ENCODE peak calls at places on chromosomes 5 and 9, in five cellular contexts. F, J, V, O and S are unnamed samples.

GRCh38 chr9:76452839-76453238 is 6.1 kb upstream of the GCNT1 start:
- DNase-seq in F (no peak), J (no peak), V (no peak), O (no peak), S (no peak)

GRCh38 chr9:28882528-28882927 is 1309.2 kb upstream of the C9orf72 start:
- DNase-seq in F (no peak), J (no peak), V (no peak), O (no peak), S (no peak)

GRCh38 chr9:104279535-104280215 is 185.6 kb downstream of the SMC2 start:
- DNase-seq in F (no peak), J (peak), V (no peak), O (peak), S (peak)

GRCh38 chr9:93904649-93905472 is 50.3 kb downstream of the BARX1 start:
- DNase-seq in F (no peak), J (no peak), V (no peak), O (no peak), S (no peak)

GRCh38 chr9:6413365-6414263 is 615 bp downstream of the UHRF2 start:
- DNase-seq in F (peak), J (peak), V (no peak), O (no peak), S (peak)

GRCh38 chr5:134086943-134087305 is 27.6 kb upstream of the TCF7 start:
- DNase-seq in F (no peak), J (no peak), V (no peak), O (no peak), S (no peak)

GRCh38 chr5:149419532-149420485 is 40.7 kb upstream of the IL17B start:
- DNase-seq in F (no peak), J (no peak), V (peak), O (peak), S (no peak)

GRCh38 chr9:13213998-13214397 is 65.5 kb downstream of the MPDZ start:
- DNase-seq in F (no peak), J (no peak), V (no peak), O (no peak), S (no peak)

GRCh38 chr5:50653946-50654345 is 12.5 kb upstream of the PARP8 start:
- DNase-seq in F (no peak), J (no peak), V (no peak), O (no peak), S (no peak)

GRCh38 chr9:100216178-100216787 is 117.2 kb downstream of the INVS start:
- DNase-seq in F (peak), J (peak), V (no peak), O (peak), S (peak)

GRCh38 chr9:137462396-137463193 is 3.5 kb upstream of the NSMF start:
- DNase-seq in F (peak), J (no peak), V (no peak), O (no peak), S (no peak)

GRCh38 chr9:2228132-2228531 is 213.0 kb downstream of the SMARCA2 start:
- DNase-seq in F (peak), J (no peak), V (no peak), O (peak), S (no peak)

GRCh38 chr9:99013550-99013949 is 69.8 kb downstream of the COL15A1 start:
- DNase-seq in F (no peak), J (no peak), V (no peak), O (no peak), S (no peak)

GRCh38 chr9:101468116-101468515 is 32.5 kb upstream of the ALDOB start:
- DNase-seq in F (peak), J (no peak), V (no peak), O (no peak), S (no peak)

GRCh38 chr9:108783318-108784127 is 72.3 kb downstream of the ACTL7B start:
- DNase-seq in F (no peak), J (no peak), V (no peak), O (no peak), S (no peak)

GRCh38 chr5:57551974-57552537 is 69.4 kb upstream of the ACTBL2 start:
- DNase-seq in F (no peak), J (no peak), V (no peak), O (no peak), S (no peak)

DNA sequence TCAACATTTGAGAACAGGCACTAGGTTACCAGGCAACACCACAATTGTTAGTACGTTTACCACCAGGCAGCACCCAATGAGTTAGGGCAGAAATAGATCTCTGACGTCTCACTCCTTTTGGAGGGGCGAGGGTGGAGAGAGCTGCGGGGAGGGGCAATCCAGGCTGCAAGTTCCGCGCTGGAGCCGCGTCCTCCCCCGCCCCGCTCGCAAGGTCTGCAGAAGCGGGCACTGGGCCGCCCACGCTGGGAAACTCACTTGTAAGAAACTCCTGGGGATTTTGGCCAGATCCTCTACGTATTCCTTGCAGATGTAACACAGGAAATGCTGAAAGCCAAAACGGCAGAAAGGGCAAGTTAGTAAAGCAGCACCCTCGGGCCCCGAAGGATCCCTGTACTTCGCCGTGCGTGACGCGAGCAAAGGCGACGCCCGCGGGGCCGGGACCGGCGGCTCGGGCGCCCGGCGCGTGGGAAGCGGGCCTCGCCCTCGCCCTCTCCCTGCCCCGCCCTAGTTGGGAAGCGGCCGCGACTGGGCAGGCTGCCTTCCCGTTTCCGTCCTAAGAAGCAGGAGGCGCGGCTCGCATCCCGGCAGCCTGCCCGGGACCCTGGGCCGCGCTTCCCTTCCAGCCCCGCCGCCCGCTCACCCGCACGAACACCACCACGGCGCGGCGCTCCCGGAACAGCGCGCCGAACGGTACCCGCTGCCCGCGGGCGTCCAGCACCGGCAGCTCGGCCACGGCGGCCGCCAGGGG is 493 bp downstream of the PRXL2C start:
- DNase-seq in F (peak), J (peak), V (peak), O (peak), S (peak)
- H3K4me3 ChIP-seq in F (peak), J (peak), V (peak), O (peak), S (peak)

GRCh38 chr5:948472-949274 is 56.0 kb downstream of the TRIP13 start:
- DNase-seq in F (no peak), J (no peak), V (no peak), O (no peak), S (no peak)

GRCh38 chr5:949275-949543 is 56.5 kb downstream of the TRIP13 start:
- DNase-seq in F (no peak), J (no peak), V (no peak), O (no peak), S (no peak)

GRCh38 chr5:945691-946541 is 53.2 kb downstream of the TRIP13 start:
- DNase-seq in F (no peak), J (peak), V (no peak), O (no peak), S (no peak)

GRCh38 chr5:946720-947625 is 54.3 kb downstream of the TRIP13 start:
- DNase-seq in F (no peak), J (no peak), V (no peak), O (no peak), S (no peak)

GRCh38 chr5:947626-948471 is 55.2 kb downstream of the TRIP13 start:
- DNase-seq in F (no peak), J (no peak), V (no peak), O (no peak), S (peak)
- TF ChIP-seq CTCF in F (peak), J (no peak), V (no peak), O (no peak), S (peak)

GRCh38 chr9:34446468-34446891 is 11.9 kb downstream of the FAM219A start:
- DNase-seq in F (no peak), J (no peak), V (no peak), O (no peak), S (no peak)

GRCh38 chr9:34442770-34443169 is 15.6 kb downstream of the FAM219A start:
- DNase-seq in F (no peak), J (no peak), V (no peak), O (no peak), S (no peak)

GRCh38 chr9:34443976-34444375 is 14.4 kb downstream of the FAM219A start:
- DNase-seq in F (no peak), J (no peak), V (no peak), O (no peak), S (no peak)

DNA sequence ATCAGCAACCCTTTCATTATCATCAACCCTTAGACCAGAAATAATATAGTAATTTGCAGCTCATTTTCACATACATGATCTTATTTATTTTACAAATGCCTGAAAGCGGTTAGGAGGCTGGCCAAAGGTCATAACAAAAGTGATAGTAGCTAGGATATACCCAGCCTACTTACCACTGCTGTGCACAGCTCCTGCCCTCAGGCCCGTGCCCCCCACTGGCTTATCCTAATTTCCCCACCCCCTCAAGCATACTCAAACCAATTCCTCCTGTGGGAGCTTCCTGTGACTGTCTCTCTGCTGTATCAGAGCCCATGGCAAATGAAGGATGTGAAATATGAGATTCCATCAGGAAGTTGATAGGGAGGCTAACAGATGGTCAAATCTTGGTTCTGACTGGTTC is 14.8 kb downstream of the FAM219A start:
- DNase-seq in F (no peak), J (no peak), V (no peak), O (no peak), S (no peak)
- H3K4me3 ChIP-seq in F (no peak), J (no peak), V (no peak), O (no peak), S (no peak)

DNA sequence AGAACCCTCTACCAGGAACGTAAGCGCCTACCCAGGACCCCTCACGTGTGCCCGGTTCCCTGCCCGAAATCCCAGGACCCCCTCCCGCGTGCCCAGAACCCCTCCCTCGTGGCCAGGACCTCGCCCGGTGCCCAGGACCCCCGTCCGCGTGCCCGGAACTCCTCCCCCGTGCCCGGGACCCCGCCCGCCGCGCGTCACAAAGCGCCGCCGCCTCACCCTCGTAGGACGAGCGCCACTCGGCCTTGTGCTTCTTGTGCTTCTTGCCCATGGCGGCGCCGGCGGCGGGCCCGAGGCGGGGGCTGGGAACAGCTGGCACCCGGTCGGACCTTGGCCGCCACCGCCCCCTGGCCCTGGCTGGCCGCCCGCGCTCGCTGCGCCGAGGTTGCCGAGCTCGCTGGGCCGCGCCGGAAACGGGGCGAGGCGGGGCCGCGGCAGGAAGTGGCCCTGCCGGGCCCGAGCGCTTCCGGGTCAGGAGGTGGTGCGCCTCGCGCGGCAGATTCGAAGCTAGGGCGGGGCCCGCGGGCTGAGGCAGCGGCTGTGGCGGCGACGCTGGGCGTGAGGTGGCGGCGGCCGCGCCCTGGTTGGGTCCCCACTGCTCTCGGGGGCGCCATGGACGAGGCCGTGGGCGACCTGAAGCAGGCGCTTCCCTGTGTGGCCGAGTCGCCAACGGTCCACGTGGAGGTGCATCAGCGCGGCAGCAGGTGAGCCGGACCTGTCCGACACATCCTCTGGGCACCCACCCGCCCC is at the start of the genes BRD9 and TRIP13:
- DNase-seq in F (peak), J (peak), V (peak), O (peak), S (peak)
- TF ChIP-seq CTCF in F (no peak), J (no peak), V (peak), O (no peak), S (no peak)

GRCh38 chr5:172868436-172868923 is 34.4 kb downstream of the ERGIC1 start:
- DNase-seq in F (no peak), J (peak), V (no peak), O (peak), S (peak)

GRCh38 chr5:172867761-172868435 is 33.8 kb downstream of the ERGIC1 start:
- DNase-seq in F (no peak), J (no peak), V (no peak), O (no peak), S (no peak)

GRCh38 chr5:172870261-172870806 is 36.3 kb downstream of the ERGIC1 start:
- DNase-seq in F (no peak), J (peak), V (no peak), O (peak), S (peak)

GRCh38 chr5:172869734-172870133 is 35.7 kb downstream of the ERGIC1 start:
- DNase-seq in F (no peak), J (no peak), V (no peak), O (peak), S (no peak)

GRCh38 chr5:172868924-172869565 is 35.0 kb downstream of the ERGIC1 start:
- DNase-seq in F (peak), J (peak), V (peak), O (peak), S (peak)
- H3K4me3 ChIP-seq in F (no peak), J (no peak), V (peak), O (no peak), S (no peak)

DNA sequence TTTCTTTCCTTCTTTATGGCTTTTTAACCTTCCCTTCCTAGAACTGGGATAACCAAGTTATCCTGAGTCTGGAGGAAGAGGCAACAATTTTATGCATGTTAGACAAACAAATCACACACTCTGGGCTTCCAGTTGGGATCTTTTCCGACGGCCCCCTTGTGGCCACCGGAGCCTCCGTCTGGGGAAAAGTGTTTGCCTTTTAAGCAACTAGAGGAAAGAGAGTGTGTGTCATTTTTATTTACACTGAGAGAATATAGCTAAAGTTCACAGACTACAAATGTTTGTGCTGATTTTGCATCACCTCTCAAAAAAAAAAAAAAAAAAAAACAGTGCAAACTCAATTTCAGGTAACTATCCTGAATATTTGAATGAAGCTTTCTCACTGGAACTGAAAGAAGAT is 126.2 kb downstream of the SEMA6A start:
- DNase-seq in F (peak), J (no peak), V (no peak), O (no peak), S (no peak)
- TF ChIP-seq CTCF in F (peak), J (peak), V (no peak), O (no peak), S (no peak)

DNA sequence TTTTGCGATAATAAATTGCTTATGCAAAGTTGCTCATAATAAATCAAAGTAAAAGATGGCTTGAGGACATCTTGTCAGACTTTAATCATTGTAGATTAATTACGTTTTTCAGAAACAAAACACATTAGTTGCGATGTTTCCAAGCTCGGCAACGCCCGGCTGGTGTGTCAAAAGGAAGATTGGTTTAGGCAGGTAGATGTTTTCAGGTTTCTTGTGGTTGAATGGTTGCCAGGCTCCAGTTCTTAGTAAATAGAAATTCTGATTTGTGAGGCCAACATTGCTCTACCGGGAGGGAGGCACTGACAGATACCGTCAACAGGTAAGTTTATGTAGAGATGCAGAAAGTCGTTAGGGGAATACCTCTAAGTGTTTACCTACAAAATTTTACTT is 280.3 kb downstream of the NPR3 start:
- DNase-seq in F (no peak), J (no peak), V (no peak), O (no peak), S (no peak)
- H3K4me3 ChIP-seq in F (no peak), J (no peak), V (no peak), O (no peak), S (no peak)

DNA sequence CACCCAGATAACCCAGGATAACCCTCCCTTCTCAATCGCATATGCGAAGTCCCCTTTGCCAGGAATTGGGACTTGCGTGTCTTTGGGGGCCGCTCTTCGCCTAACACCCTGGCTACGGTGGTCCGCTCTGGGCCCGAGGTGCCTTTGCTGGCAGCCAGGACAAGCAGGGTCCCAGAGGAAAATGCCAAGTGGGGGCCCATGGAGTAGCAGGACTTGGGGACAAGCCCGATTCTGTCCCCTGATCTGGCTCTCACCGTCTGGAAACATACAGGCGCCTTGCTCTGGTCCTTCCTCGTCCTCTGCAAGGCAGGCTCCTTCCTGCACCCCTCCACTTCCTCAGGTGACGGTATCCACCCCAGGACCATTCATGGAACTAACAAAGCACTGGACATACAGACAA is 78.1 kb upstream of the UNC5A start:
- DNase-seq in F (peak), J (no peak), V (no peak), O (no peak), S (no peak)
- TF ChIP-seq CTCF in F (no peak), J (no peak), V (no peak), O (no peak), S (no peak)